ENCODE peak calls at places on chromosomes 11 and 22, in six cellular contexts. L is GM20000, U is psoas muscle, H is WTC11, I is mammary epithelial cell, M is endothelial cell. T is an unnamed sample.

GRCh38 chr11:65180877-65181568 is 705 bp upstream of the CAPN1 start:
- DNase-seq in L (peak; percentile 84), U (peak; percentile 86), H (peak; percentile 86), I (peak; percentile 57), M (peak; percentile 83), T (peak; percentile 89)

GRCh38 chr11:82718307-82718706 is 15.4 kb downstream of the FAM181B start:
- DNase-seq in L (peak; percentile 56), U (no peak), H (peak; percentile 34), I (peak; percentile 54), M (peak; percentile 30), T (no peak)

GRCh38 chr22:37070744-37071143 is 19.2 kb downstream of the KCTD17 start:
- DNase-seq in L (no peak), U (no peak), H (no peak), I (no peak), M (no peak), T (no peak)

GRCh38 chr11:18313985-18314763 is 7.8 kb downstream of the HPS5 start:
- DNase-seq in L (no peak), U (no peak), H (no peak), I (peak; percentile 54), M (no peak), T (no peak)

GRCh38 chr22:48428556-48429371 is 1398.9 kb downstream of the BRD1 start:
- DNase-seq in L (no peak), U (no peak), H (no peak), I (no peak), M (no peak), T (no peak)

GRCh38 chr11:44564653-44565007 is 833 bp upstream of the CD82 start:
- DNase-seq in L (no peak), U (peak; percentile 96), H (no peak), I (peak; percentile 97), M (no peak), T (no peak)

GRCh38 chr11:89495951-89496350 is 4.8 kb upstream of the NOX4 start:
- DNase-seq in L (no peak), U (peak; percentile 57), H (peak; percentile 12), I (peak; percentile 25), M (no peak), T (no peak)

GRCh38 chr11:45455536-45455935 is 169.4 kb upstream of the SYT13 start:
- DNase-seq in L (no peak), U (no peak), H (no peak), I (no peak), M (no peak), T (no peak)

GRCh38 chr11:116505466-116506247 is 267.1 kb downstream of the BUD13 start:
- DNase-seq in L (no peak), U (no peak), H (no peak), I (no peak), M (no peak), T (peak; percentile 39)

GRCh38 chr11:120130176-120130980 is 7.5 kb downstream of the TRIM29 start:
- DNase-seq in L (no peak), U (no peak), H (peak; percentile 1), I (no peak), M (no peak), T (no peak)

GRCh38 chr11:16454284-16454683 is 97.9 kb upstream of the SOX6 start:
- DNase-seq in L (no peak), U (no peak), H (no peak), I (peak; percentile 20), M (no peak), T (no peak)

GRCh38 chr11:40759341-40759740 is 700.1 kb downstream of the LRRC4C start:
- DNase-seq in L (no peak), U (no peak), H (no peak), I (no peak), M (no peak), T (no peak)

GRCh38 chr11:19187101-19187500 is 14.7 kb downstream of the CSRP3 start:
- DNase-seq in L (no peak), U (no peak), H (no peak), I (peak; percentile 26), M (no peak), T (no peak)

DNA sequence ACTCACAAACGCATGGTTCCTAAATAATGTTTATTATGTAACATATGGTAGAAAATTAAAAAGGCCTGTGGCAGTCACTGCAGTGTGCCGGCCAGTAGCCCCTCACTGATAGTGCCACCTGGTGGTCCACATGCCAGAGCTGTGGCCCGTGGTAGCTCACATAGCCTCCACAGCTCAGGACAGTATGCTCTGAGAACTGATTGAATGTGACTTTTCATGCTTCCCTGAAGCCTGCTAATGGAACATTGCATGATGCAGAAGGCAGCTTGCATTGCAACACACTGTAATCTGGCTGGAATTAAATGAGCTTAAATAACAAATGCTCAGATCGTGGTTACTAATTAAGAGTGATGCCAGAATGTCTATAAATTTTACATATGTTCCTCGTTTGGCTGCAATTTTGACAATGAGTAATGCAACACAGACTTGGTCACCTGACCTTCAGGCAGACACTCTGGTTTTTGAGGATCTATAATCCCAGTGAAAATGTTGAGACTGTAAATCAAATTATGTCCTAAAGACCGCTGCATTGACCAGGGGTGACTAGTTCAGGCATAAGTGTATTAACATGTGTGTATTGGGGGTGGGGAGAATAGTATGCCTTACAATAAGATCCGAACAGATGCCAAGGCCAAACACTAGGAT is 566.4 kb downstream of the METTL15 start:
- DNase-seq in L (peak; percentile 4), U (no peak), H (peak; percentile 56), I (no peak), M (peak; percentile 37), T (no peak)
- TF ChIP-seq CTCF in L (no peak), U (no peak), H (peak; percentile 23), I (peak; percentile 16), M (no peak), T (peak; percentile 66)

GRCh38 chr11:60348116-60348515 is 21.1 kb downstream of the MS4A6E start:
- DNase-seq in L (no peak), U (no peak), H (no peak), I (no peak), M (no peak), T (no peak)
- TF ChIP-seq CTCF in L (no peak), U (no peak), H (no peak), I (no peak), M (no peak), T (no peak)

DNA sequence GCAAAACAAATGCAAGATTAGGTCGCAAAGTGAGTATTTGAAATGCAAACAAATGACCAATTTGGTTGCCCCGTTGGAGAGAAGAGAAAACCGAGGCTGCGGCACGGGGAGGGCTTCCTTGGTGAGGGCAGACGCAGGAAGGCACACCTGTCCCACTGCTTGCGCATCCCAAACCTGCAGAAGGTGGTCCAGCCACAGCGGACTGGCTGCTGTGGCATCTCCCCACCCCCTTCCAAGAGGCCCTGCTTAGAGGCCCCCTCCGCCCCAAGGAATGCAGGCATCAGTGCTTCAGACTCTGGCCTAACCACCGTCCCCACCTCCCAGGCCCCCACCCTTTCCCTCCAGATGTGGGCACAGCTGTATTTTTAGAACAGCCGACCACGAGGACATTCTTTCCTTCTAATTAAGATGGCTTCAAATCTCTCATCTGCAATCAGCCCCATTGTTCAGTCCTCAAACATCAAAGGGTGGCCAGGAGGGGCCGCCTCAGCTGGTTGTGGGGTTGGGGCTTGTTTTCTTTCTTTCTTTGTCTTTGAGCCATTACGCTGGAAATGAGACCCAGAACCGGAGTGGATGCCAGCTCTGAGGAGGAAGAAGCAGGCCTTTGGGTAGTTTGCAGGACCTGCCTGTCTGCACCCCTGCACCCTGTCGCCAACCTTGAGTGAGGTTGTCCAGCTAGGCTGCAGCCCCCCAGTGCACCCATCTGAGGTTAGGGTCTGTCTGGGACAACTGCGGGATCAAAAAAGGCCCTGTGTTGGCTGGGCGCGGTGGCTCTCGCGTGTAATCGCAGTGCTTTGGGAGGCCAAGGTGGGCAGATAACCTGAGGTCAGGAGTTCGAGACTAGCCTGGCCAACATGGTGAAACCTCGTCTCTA is 9.4 kb upstream of the DERL3 start:
- DNase-seq in L (no peak), U (peak; percentile 43), H (peak; percentile 52), I (no peak), M (no peak), T (no peak)
- TF ChIP-seq CTCF in L (no peak), U (no peak), H (no peak), I (no peak), M (no peak), T (no peak)

DNA sequence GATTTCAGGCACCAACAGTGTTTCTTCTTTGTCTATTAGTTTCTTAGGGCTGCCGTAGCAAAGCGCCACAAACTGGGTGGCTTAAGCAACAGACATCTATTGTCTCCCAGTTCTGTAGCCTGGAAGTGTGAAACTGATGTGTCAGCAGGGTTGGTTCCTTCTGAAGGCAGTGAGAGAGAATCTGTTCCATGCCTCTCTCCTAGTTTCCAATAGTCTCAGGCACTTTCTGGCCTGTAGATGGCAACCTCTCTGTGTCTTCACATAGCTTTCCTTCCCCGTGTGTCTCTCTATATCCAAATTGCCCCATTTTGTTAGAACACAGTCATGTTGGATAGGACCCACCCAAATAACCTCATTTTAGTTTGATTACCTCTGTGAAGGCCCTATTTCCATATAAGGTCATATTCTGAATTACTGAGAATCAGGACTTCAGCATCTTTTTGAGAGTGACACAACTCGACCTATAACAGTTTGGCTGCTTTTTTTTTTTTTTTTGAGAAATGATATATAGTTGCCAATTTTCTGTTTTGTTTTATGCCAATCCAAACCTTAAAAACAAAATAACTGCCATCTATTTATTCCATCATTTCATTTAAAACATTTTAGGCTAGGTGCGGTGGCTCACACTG is 108.2 kb downstream of the SLC36A4 start:
- DNase-seq in L (no peak), U (no peak), H (peak; percentile 19), I (peak; percentile 63), M (peak; percentile 19), T (no peak)
- TF ChIP-seq CTCF in L (peak; percentile 36), U (no peak), H (no peak), I (peak; percentile 35), M (no peak), T (peak; percentile 65)

DNA sequence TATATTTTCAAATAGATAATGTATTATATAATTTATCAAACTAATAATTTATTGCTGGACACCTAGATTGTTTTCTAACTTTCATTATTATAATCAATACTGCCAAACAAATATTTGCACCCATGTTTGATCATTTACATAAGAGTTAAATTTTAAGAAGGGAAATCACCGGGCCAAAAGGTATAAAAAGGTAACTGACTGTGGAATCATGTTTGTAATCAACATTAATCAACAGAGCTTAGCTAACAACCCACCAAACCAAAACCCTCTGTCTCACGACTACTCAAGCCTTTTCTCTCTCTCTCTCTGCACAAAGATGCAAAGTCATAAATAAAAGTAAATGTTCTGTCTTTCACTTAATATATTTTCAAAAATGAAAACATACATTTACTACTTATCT is 14.8 kb downstream of the LPXN start:
- DNase-seq in L (no peak), U (no peak), H (no peak), I (no peak), M (no peak), T (no peak)
- TF ChIP-seq CTCF in L (no peak), U (no peak), H (no peak), I (no peak), M (no peak), T (no peak)

DNA sequence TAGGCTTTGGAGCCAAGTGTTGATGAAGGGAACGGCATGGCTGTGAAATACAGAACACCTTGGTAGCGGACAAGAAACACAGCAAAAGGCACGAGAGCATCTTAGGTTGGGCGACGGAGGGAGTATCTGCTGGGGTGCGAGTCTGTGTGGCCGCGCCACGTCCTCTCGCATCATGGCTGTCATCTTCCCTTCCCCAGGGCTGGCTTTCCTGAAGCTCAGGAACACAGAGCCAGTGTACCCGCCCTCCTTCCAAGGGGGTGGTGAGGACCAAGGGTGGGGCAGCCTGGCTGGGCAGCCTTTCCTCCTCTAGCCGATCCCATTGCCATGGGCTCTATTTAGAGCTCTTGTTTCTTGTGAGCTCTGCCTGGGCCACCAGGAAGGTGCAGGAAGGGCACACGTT is 154.4 kb downstream of the FEZ1 start:
- DNase-seq in L (no peak), U (no peak), H (no peak), I (no peak), M (no peak), T (no peak)
- TF ChIP-seq CTCF in L (no peak), U (no peak), H (no peak), I (no peak), M (no peak), T (no peak)

GRCh38 chr11:133656100-133656635 is 123.9 kb upstream of the OPCML start:
- DNase-seq in L (no peak), U (no peak), H (no peak), I (no peak), M (no peak), T (no peak)
- TF ChIP-seq CTCF in L (no peak), U (no peak), H (no peak), I (no peak), M (no peak), T (no peak)